ENCODE peak calls at places on chromosomes 4 and X, in five cellular contexts. Q is CD4-positive, CD25-positive, alpha-beta regulatory T cell; J is GM06990; A is Peyer's patch; T is pancreas. V is an unnamed sample. For H3K27me3, the result is how much of the 10 kb centered on the place peaks cover.

GRCh38 chrX:130974323-130974722 is 71.3 kb upstream of the ENOX2 start:
- DNase-seq in Q (no peak), J (no peak), A (no peak), T (no peak), V (no peak)

GRCh38 chr4:1072830-1073446 is 40.4 kb downstream of the RNF212 start:
- DNase-seq in Q (peak), J (no peak), A (peak), T (no peak), V (peak)

GRCh38 chr4:27278615-27279014 is 418.0 kb downstream of the STIM2 start:
- DNase-seq in Q (no peak), J (no peak), A (no peak), T (no peak), V (no peak)

GRCh38 chrX:66035667-66036066 is 4.2 kb downstream of the VSIG4 start:
- DNase-seq in Q (no peak), J (no peak), A (no peak), T (no peak), V (no peak)

GRCh38 chrX:10496345-10496965 is 123.9 kb downstream of the MID1 start:
- DNase-seq in Q (no peak), J (no peak), A (no peak), T (no peak), V (no peak)

GRCh38 chr4:68271851-68272756 is 26.6 kb upstream of the TMPRSS11B start:
- DNase-seq in Q (peak), J (peak), A (no peak), T (no peak), V (no peak)

GRCh38 chr4:24970635-24971034 is 57.8 kb upstream of the CCDC149 start:
- DNase-seq in Q (no peak), J (no peak), A (no peak), T (no peak), V (no peak)

GRCh38 chrX:49172280-49172780 is 632 bp downstream of the PLP2 start:
- DNase-seq in Q (peak), J (peak), A (peak), T (peak), V (peak)

GRCh38 chr4:7342223-7342576 is 92.5 kb downstream of the PSAPL1 start:
- DNase-seq in Q (no peak), J (no peak), A (no peak), T (peak), V (no peak)

GRCh38 chr4:8580321-8581093 is at the start of gene GPR78:
- DNase-seq in Q (peak), J (peak), A (no peak), T (no peak), V (peak)

GRCh38 chrX:7638053-7638452 is 204.9 kb upstream of the VCX start:
- DNase-seq in Q (no peak), J (no peak), A (no peak), T (no peak), V (no peak)

GRCh38 chrX:48835524-48836329 is at the start of gene PCSK1N:
- DNase-seq in Q (peak), J (no peak), A (no peak), T (no peak), V (no peak)

GRCh38 chr4:119517361-119518229 is 111.0 kb downstream of the PDE5A start:
- DNase-seq in Q (no peak), J (no peak), A (no peak), T (no peak), V (no peak)

GRCh38 chr4:22334155-22334554 is 181.7 kb downstream of the ADGRA3 start:
- DNase-seq in Q (no peak), J (no peak), A (no peak), T (no peak), V (no peak)

GRCh38 chrX:19343462-19344206 is at the start of gene PDHA1:
- DNase-seq in Q (peak), J (peak), A (peak), T (peak), V (peak)

GRCh38 chr4:153207027-153207426 is 2.8 kb downstream of the TRIM2 start:
- DNase-seq in Q (peak), J (no peak), A (no peak), T (no peak), V (no peak)

GRCh38 chr4:184932343-184932742 is 85.9 kb upstream of the HELT start:
- DNase-seq in Q (no peak), J (no peak), A (no peak), T (no peak), V (no peak)

GRCh38 chr4:8837181-8837811 is 34.3 kb downstream of the HMX1 start:
- DNase-seq in Q (no peak), J (no peak), A (no peak), T (peak), V (no peak)

GRCh38 chr4:14994242-14994641 is 8.0 kb upstream of the CPEB2 start:
- DNase-seq in Q (peak), J (no peak), A (no peak), T (no peak), V (no peak)

GRCh38 chr4:26204911-26205368 is 115.9 kb upstream of the RBPJ start:
- DNase-seq in Q (no peak), J (no peak), A (no peak), T (peak), V (no peak)

GRCh38 chrX:13432776-13433605 is 113.1 kb upstream of the ATXN3L start:
- DNase-seq in Q (no peak), J (no peak), A (no peak), T (no peak), V (no peak)

GRCh38 chrX:10090319-10090718 is 66.5 kb upstream of the CLCN4 start:
- DNase-seq in Q (no peak), J (no peak), A (no peak), T (no peak), V (no peak)

GRCh38 chr4:76059750-76060149 is 14.8 kb upstream of the ART3 start:
- DNase-seq in Q (no peak), J (no peak), A (no peak), T (no peak), V (no peak)

GRCh38 chr4:76058302-76058701 is 16.2 kb upstream of the ART3 start:
- DNase-seq in Q (peak), J (peak), A (no peak), T (no peak), V (no peak)

GRCh38 chr4:76060506-76060905 is 14.0 kb upstream of the ART3 start:
- DNase-seq in Q (no peak), J (no peak), A (no peak), T (no peak), V (no peak)

GRCh38 chr4:76061421-76061820 is 13.1 kb upstream of the ART3 start:
- DNase-seq in Q (no peak), J (no peak), A (no peak), T (no peak), V (no peak)

DNA sequence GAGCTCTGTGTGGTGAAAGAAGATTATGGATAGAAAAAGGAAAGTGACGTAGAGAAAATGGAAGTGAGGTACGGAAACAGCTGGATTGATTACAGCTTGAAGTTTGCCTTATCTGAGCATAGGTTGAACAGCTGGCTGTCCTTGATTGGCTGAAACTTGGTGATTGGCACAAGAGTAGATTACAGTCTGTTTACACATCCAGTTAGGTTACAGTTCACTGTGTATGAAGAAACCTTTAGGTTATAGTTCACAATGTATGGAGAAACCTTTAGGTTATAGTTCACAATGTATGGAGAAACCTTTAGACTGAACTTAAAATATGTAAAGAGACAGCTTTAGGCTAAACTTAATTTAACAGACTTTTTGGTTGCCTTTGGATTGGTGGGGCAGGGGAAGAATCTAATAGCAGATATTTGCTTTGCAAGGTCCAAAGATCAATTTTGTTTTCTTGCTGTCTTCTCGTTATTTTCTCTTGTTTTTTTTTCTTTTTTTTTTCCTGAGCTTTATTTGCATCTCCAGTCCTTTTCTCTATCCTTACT is 15.6 kb upstream of the ART3 start:
- DNase-seq in Q (no peak), J (no peak), A (no peak), T (no peak), V (no peak)
- H3K27me3 ChIP-seq in Q (under half), J (under half), A (under half), T (under half), V (under half)

GRCh38 chr4:37246891-37247290 is 2.3 kb downstream of the NWD2 start:
- DNase-seq in Q (no peak), J (no peak), A (no peak), T (no peak), V (no peak)
- H3K27me3 ChIP-seq in Q (under half), J (under half), A (under half), T (under half), V (under half)

GRCh38 chr4:107470173-107470572 is 249.9 kb downstream of the PAPSS1 start:
- DNase-seq in Q (no peak), J (no peak), A (no peak), T (no peak), V (no peak)
- H3K27me3 ChIP-seq in Q (under half), J (under half), A (under half), T (under half), V (under half)

DNA sequence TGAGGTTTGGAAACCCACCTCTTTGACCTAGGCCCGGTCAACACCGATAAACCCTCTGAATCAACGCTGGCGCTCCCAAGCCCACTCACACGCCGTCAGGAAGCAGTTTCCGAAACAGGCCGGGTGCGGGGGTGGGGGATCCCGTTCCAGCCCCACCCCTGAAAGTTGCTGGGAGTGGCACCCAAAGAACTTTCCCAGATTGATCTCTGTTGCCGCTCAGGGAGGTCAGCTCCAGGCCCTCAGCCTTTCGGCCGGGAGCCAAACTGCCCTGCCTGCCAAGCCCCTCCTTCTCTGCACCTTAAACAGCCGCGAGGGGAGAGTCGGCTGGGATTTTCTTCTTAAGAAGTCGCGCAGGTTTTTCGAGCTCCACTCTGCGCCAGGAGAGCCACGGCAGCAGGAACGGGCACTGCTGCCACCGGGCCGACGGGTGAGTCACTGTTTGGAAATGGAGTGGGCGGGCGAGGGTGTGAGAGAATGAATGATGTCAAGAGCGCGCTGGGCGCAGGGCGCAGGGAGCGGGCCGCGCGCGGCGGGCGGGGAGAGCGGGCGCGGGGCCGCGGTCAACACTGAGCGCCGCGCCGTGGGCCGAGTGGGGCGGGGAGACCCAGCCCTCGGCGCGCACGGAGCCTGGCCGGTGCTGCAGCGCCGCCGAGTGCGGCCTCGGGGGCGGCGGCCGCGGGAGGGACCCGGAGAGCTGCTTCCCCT is at the start of gene SGMS2:
- DNase-seq in Q (peak), J (peak), A (peak), T (peak), V (no peak)
- H3K27me3 ChIP-seq in Q (under half), J (under half), A (under half), T (under half), V (under half)

DNA sequence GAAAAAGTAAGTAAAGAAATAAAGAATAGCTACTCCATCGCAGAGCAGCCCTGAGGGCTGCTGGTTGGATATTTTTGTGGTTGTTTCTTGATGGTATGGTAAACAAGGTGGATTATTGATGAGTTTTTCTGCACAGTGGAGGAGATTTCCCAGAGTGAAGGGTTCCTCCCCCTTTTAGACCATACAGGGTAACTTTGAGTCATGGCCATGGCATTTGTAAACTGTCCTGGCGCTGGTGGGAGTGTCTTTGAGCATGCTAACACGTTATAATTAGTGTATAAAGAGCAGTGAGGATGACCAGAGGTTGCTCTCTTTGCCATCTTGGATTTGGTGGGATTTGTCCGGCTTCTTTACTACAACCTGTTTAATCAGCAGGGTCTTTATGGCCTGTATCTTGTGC is 128.2 kb downstream of the ASMT start:
- DNase-seq in Q (no peak), J (no peak), A (no peak), T (no peak), V (no peak)
- H3K27me3 ChIP-seq in Q (under half), J (under half), A (under half), T (under half), V (under half)

DNA sequence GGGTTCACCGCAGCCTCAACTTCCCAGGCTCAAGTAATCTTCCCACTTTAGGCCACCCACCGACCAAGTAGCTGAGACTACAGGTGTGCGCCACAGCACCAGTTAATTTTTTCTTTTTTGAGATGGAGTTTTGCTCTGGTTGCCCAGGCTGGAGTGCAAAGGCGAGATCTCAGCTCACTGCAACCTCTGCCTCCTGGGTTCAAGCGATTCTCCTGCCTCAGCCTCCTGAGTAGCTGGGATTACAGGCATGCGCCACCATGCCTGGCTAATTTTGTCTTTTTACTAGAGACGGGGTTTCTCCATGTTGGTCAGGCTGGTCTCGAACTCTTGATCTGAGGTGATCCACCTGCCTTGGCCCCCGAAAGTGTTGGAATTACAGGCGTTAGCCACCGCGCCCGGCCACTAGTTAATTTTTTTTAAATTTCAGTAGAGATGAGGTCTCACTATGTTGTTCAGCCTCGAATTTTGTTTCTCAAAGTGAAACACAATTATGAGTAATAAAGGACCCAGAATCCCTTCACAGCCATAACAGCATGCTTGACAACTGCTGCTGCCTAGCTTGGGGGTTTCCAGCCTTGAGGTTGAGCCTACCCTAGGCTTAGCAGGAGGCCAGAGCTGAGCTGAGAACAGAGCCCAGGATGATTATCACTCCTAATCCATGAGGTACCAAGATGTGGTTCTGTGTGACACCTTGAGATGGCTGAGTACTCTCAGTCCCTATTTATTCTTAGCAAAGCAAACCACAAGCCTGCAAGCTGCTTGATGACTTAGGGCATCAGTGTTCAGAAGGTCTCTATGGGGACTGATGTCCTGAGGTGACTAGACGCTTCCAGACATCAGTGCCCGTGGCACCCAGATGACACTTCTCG is 41.6 kb upstream of the NKRF start:
- DNase-seq in Q (peak), J (peak), A (no peak), T (no peak), V (peak)
- H3K27me3 ChIP-seq in Q (under half), J (under half), A (under half), T (under half), V (under half)

V was measured in CD4-positive, alpha-beta T cell.